ENCODE peak calls at places on chromosome 4, in five cellular contexts. H is neural progenitor cell, I is GM12864, X is astrocyte of the spinal cord, U is PC-9. Y is an unnamed sample.

GRCh38 chr4:83552924-83553323 is 17.0 kb downstream of the GPAT3 start:
- DNase-seq in H (no peak), I (no peak), U (peak), X (peak), Y (peak)

GRCh38 chr4:89939994-89940393 is 45.3 kb downstream of the MMRN1 start:
- DNase-seq in U (no peak), H (no peak), I (no peak), X (peak), Y (peak)

GRCh38 chr4:105966046-105966445 is 70.8 kb downstream of the NPNT start:
- DNase-seq in I (no peak), X (peak), U (peak), H (no peak), Y (peak)

GRCh38 chr4:151098191-151098590 is 1.2 kb upstream of the RPS3A start:
- DNase-seq in H (no peak), X (no peak), I (no peak), U (no peak), Y (no peak)

GRCh38 chr4:109614466-109614865 is 54.4 kb downstream of the MCUB start:
- DNase-seq in H (no peak), U (no peak), I (no peak), X (no peak), Y (peak)

GRCh38 chr4:135325264-135325663 is 1123.7 kb upstream of the PABPC4L start:
- DNase-seq in H (no peak), X (no peak), U (no peak), I (no peak), Y (no peak)

GRCh38 chr4:142404191-142404611 is 441.9 kb downstream of the INPP4B start:
- DNase-seq in I (no peak), U (no peak), X (peak), H (no peak), Y (peak)

GRCh38 chr4:81319657-81320056 is 104.6 kb upstream of the PRKG2 start:
- DNase-seq in I (no peak), X (no peak), H (no peak), U (no peak), Y (no peak)

GRCh38 chr4:15738877-15739276 is 36.0 kb downstream of the BST1 start:
- DNase-seq in H (no peak), U (no peak), X (peak), I (no peak), Y (no peak)

GRCh38 chr4:128858875-128859696 is 49.6 kb downstream of the JADE1 start:
- DNase-seq in H (no peak), U (no peak), I (no peak), X (peak), Y (peak)

GRCh38 chr4:167622481-167623240 is 388.4 kb upstream of the SPOCK3 start:
- DNase-seq in X (peak), I (peak), U (no peak), H (peak), Y (peak)

GRCh38 chr4:179307297-179308136 is 1865.3 kb upstream of the AGA start:
- DNase-seq in H (peak), I (peak), U (no peak), X (peak), Y (peak)

GRCh38 chr4:157821814-157822213 is 351.0 kb downstream of the GASK1B start:
- DNase-seq in U (no peak), I (no peak), H (no peak), X (no peak), Y (no peak)

GRCh38 chr4:145531193-145531592 is 49.5 kb downstream of the SMAD1 start:
- DNase-seq in X (no peak), U (no peak), I (no peak), H (no peak), Y (no peak)

GRCh38 chr4:94626942-94627341 is 130.8 kb upstream of the BMPR1B start:
- DNase-seq in U (no peak), X (no peak), I (no peak), H (no peak), Y (no peak)

GRCh38 chr4:158722291-158722916 is 792 bp downstream of the PPID start:
- DNase-seq in H (peak), U (no peak), I (no peak), X (peak), Y (peak)

GRCh38 chr4:143313527-143313926 is 23.1 kb upstream of the GAB1 start:
- DNase-seq in I (no peak), H (no peak), U (no peak), X (no peak), Y (no peak)

GRCh38 chr4:128068927-128069326 is 7.8 kb downstream of the LARP1B start:
- DNase-seq in H (peak), U (no peak), X (peak), I (no peak), Y (peak)

GRCh38 chr4:152448806-152449205 is 87.1 kb downstream of the FBXW7 start:
- DNase-seq in U (no peak), X (no peak), H (no peak), I (no peak), Y (no peak)

GRCh38 chr4:89140168-89140759 is 28.9 kb downstream of the TIGD2 start:
- DNase-seq in U (no peak), H (no peak), X (no peak), I (no peak), Y (no peak)

GRCh38 chr4:159283697-159284492 is 181.0 kb downstream of the RAPGEF2 start:
- DNase-seq in I (no peak), X (peak), U (peak), H (no peak), Y (peak)

GRCh38 chr4:16213107-16213506 is 13.2 kb downstream of the TAPT1 start:
- DNase-seq in X (no peak), U (no peak), H (no peak), I (no peak), Y (no peak)

GRCh38 chr4:145482209-145483021 is 762 bp downstream of the SMAD1 start:
- DNase-seq in X (peak), I (peak), H (peak), U (peak), Y (peak)

GRCh38 chr4:183823394-183823793 is 81.7 kb upstream of the STOX2 start:
- DNase-seq in H (peak), U (peak), X (peak), I (no peak), Y (peak)

GRCh38 chr4:105991726-105992125 is 96.5 kb downstream of the NPNT start:
- DNase-seq in H (no peak), I (no peak), U (no peak), X (no peak), Y (no peak)

GRCh38 chr4:146943691-146944375 is 1.8 kb downstream of the TTC29 start:
- DNase-seq in U (no peak), X (peak), H (no peak), I (no peak), Y (no peak)
- TF ChIP-seq CTCF in U (no peak), X (no peak), H (no peak), I (no peak), Y (no peak)

GRCh38 chr4:54661686-54662085 is 3.9 kb downstream of the KIT start:
- DNase-seq in X (peak), H (no peak), U (peak), I (no peak), Y (peak)
- H3K4me3 ChIP-seq in X (no peak), H (no peak), U (no peak), I (no peak), Y (no peak)

GRCh38 chr4:8688041-8688907 is 95.7 kb downstream of the CPZ start:
- DNase-seq in H (peak), I (no peak), U (no peak), X (no peak), Y (peak)
- TF ChIP-seq CTCF in H (peak), I (peak), U (peak), X (peak), Y (peak)

GRCh38 chr4:26692014-26692726 is 108.3 kb downstream of the TBC1D19 start:
- DNase-seq in U (no peak), I (no peak), H (no peak), X (no peak), Y (peak)

GRCh38 chr4:26682436-26682835 is 98.6 kb downstream of the TBC1D19 start:
- DNase-seq in U (no peak), H (no peak), X (no peak), I (no peak), Y (no peak)

GRCh38 chr4:26687728-26688127 is 103.8 kb downstream of the TBC1D19 start:
- DNase-seq in X (peak), U (no peak), H (no peak), I (no peak), Y (peak)
- H3K4me3 ChIP-seq in X (no peak), U (no peak), H (no peak), I (no peak), Y (no peak)

DNA sequence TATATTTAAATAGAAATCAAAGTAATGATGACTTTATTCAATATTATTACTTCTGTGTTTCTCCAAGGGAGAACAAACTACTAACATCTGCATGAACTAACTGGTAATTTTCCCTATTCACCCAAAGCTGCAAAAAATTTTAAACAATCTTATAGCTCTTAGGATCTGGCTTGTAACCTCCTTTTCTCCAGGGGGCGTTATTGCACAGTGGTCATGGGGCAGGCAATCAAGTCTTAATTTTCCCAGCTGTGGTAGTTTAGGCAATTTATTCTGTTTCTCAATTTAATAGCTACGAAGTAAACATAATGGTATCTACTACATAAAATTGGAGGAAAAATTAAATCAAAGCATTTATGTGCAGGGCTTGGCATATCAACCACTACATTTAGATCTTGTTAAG is 137.5 kb upstream of the GUCY1A1 start:
- DNase-seq in I (no peak), U (no peak), X (no peak), H (peak), Y (peak)
- TF ChIP-seq CTCF in I (peak), U (no peak), X (peak), H (peak), Y (peak)

GRCh38 chr4:112817933-112818921 is 181.3 kb downstream of the LARP7 start:
- DNase-seq in U (no peak), X (peak), H (peak), I (peak), Y (peak)
- H3K4me3 ChIP-seq in U (peak), X (peak), H (peak), I (peak), Y (peak)

DNA sequence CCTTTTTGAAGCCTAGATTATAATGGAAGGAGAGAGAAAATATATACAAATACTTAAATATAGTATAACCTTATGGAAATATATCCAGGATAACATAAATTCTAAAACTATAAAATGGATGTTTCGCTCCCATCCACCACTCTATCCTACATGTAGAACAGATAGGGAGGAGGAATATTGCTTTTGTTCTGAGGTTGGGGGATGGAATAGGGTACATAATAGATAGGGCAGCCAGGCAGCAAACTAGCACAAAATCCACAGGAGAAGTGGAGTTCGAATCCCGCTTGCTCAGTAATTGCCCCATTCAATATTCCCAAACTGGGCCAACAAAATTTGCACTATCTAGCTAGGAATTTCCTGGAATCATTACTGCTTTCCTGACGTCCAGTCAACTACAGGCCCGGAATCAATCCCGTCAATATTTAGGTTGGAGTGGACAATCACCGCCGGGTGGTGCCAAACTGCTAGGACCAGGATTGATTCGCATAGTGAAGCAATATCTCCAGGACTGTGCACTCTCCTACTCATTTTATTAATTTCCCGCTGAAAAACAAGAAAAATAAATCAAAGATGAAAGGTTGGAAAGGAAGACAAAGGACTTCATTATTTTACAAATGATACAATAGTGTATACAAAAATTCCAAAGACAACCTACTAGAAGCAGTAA is 40.4 kb upstream of the PAPSS1 start:
- DNase-seq in H (peak), I (no peak), X (no peak), U (no peak), Y (peak)
- TF ChIP-seq CTCF in H (peak), I (no peak), X (no peak), U (peak), Y (peak)

Y was measured in cardiac fibroblast.